ENCODE peak calls at places on chromosomes 3 and 15, in five cellular contexts. B is IMR-90, L is A549, T is GM12878, N is HepG2. J is an unnamed sample.

GRCh38 chr3:189488241-189488767 is 142.9 kb upstream of the TP63 start:
- DNase-seq in B (no peak), L (no peak), T (no peak), N (no peak), J (no peak)

GRCh38 chr3:171811913-171812321 is 1.6 kb upstream of the PLD1 start:
- DNase-seq in B (peak; percentile 74), L (no peak), T (no peak), N (no peak), J (no peak)

GRCh38 chr3:101065962-101066361 is 72.7 kb upstream of the ABI3BP start:
- DNase-seq in B (peak; percentile 96), L (peak; percentile 34), T (no peak), N (peak; percentile 4), J (no peak)

GRCh38 chr3:192545346-192545745 is 182.0 kb downstream of the FGF12 start:
- DNase-seq in B (no peak), L (no peak), T (no peak), N (no peak), J (no peak)

GRCh38 chr3:133574260-133574881 is 885 bp downstream of the CDV3 start:
- DNase-seq in B (peak; percentile 80), L (no peak), T (peak; percentile 58), N (peak; percentile 44), J (peak; percentile 61)

GRCh38 chr3:23648326-23648964 is 157.3 kb upstream of the UBE2E1 start:
- DNase-seq in B (peak; percentile 58), L (no peak), T (no peak), N (no peak), J (no peak)

GRCh38 chr3:14277557-14277956 is 98.9 kb downstream of the LSM3 start:
- DNase-seq in B (no peak), L (no peak), T (no peak), N (no peak), J (no peak)

GRCh38 chr3:48186993-48187578 is 1.1 kb downstream of the CDC25A start:
- DNase-seq in B (peak; percentile 25), L (no peak), T (no peak), N (no peak), J (no peak)

GRCh38 chr15:81410318-81410753 is 36.3 kb upstream of the TMC3 start:
- DNase-seq in B (peak; percentile 74), L (peak; percentile 36), T (no peak), N (peak; percentile 20), J (peak; percentile 54)

GRCh38 chr3:114380233-114380645 is 86.4 kb downstream of the TIGIT start:
- DNase-seq in B (peak; percentile 92), L (no peak), T (no peak), N (no peak), J (no peak)

GRCh38 chr15:36152961-36153360 is 426.5 kb upstream of the CDIN1 start:
- DNase-seq in B (no peak), L (no peak), T (no peak), N (no peak), J (no peak)

GRCh38 chr3:102258666-102259227 is 176.1 kb upstream of the ZPLD1 start:
- DNase-seq in B (no peak), L (no peak), T (no peak), N (no peak), J (no peak)

GRCh38 chr3:128488995-128489859 is 3.8 kb downstream of the GATA2 start:
- DNase-seq in B (no peak), L (no peak), T (no peak), N (peak; percentile 65), J (peak; percentile 56)

GRCh38 chr15:78810377-78811123 is 714 bp downstream of the ADAMTS7 start:
- DNase-seq in B (peak; percentile 35), L (peak; percentile 79), T (no peak), N (no peak), J (peak; percentile 36)

GRCh38 chr3:50324351-50325144 is 2.0 kb upstream of the HYAL2 start:
- DNase-seq in B (peak; percentile 61), L (peak; percentile 78), T (no peak), N (peak; percentile 88), J (peak; percentile 77)

GRCh38 chr15:35557544-35557943 is 11.6 kb upstream of the DPH6 start:
- DNase-seq in B (peak; percentile 90), L (peak; percentile 13), T (no peak), N (peak; percentile 3), J (peak; percentile 75)

GRCh38 chr3:113819866-113820265 is 18.7 kb upstream of the GRAMD1C start:
- DNase-seq in B (no peak), L (no peak), T (no peak), N (no peak), J (no peak)

GRCh38 chr15:56918907-56919707 is 663 bp downstream of the TCF12 start:
- DNase-seq in B (peak; percentile 73), L (peak; percentile 59), T (no peak), N (peak; percentile 25), J (peak; percentile 54)

GRCh38 chr3:67979342-67979741 is 324.9 kb upstream of the SUCLG2 start:
- DNase-seq in B (no peak), L (no peak), T (no peak), N (no peak), J (no peak)

GRCh38 chr3:48567090-48567489 is 3.5 kb upstream of the UCN2 start:
- DNase-seq in B (no peak), L (no peak), T (no peak), N (no peak), J (no peak)

GRCh38 chr3:9815986-9816385 is 5.9 kb downstream of the TTLL3 start:
- DNase-seq in B (no peak), L (no peak), T (no peak), N (no peak), J (no peak)

GRCh38 chr3:57982561-57983243 is 25.5 kb upstream of the FLNB start:
- DNase-seq in B (no peak), L (no peak), T (no peak), N (no peak), J (no peak)

GRCh38 chr15:36678308-36678707 is 98.9 kb downstream of the CDIN1 start:
- DNase-seq in B (no peak), L (no peak), T (no peak), N (no peak), J (no peak)

GRCh38 chr15:57340673-57341259 is 35.5 kb upstream of the CGNL1 start:
- DNase-seq in B (peak; percentile 65), L (peak; percentile 50), T (peak; percentile 15), N (peak; percentile 42), J (peak; percentile 72)

GRCh38 chr3:165185707-165186327 is 10.4 kb downstream of the SLITRK3 start:
- DNase-seq in B (peak; percentile 52), L (no peak), T (peak; percentile 0), N (peak; percentile 55), J (peak; percentile 48)

GRCh38 chr15:77710637-77711036 is 77.9 kb upstream of the LINGO1 start:
- DNase-seq in B (no peak), L (no peak), T (no peak), N (no peak), J (no peak)

GRCh38 chr15:51191072-51191665 is 96.5 kb upstream of the TNFAIP8L3 start:
- DNase-seq in B (no peak), L (no peak), T (no peak), N (no peak), J (no peak)

GRCh38 chr3:10319251-10319650 is 1.7 kb downstream of the SEC13 start:
- DNase-seq in B (no peak), L (no peak), T (no peak), N (no peak), J (no peak)

GRCh38 chr3:4351164-4351855 is 48.1 kb downstream of the SETMAR start:
- DNase-seq in B (peak; percentile 36), L (no peak), T (no peak), N (no peak), J (peak; percentile 63)

GRCh38 chr15:27692438-27692837 is 406.7 kb downstream of the OCA2 start:
- DNase-seq in B (no peak), L (no peak), T (no peak), N (no peak), J (no peak)

GRCh38 chr3:23324745-23325144 is 121.6 kb downstream of the UBE2E2 start:
- DNase-seq in B (peak; percentile 65), L (no peak), T (peak; percentile 12), N (no peak), J (no peak)

GRCh38 chr15:65638681-65639089 is 16.9 kb downstream of the SLC24A1 start:
- DNase-seq in B (peak; percentile 81), L (peak; percentile 96), T (peak; percentile 28), N (peak; percentile 57), J (peak; percentile 86)
- H3K4me3 ChIP-seq in B (no peak overlapping the region), L (no peak overlapping the region), T (no peak overlapping the region), N (no peak overlapping the region), J (no peak overlapping the region)

GRCh38 chr3:98969295-98969694 is 67.8 kb upstream of the DCBLD2 start:
- DNase-seq in B (no peak), L (no peak), T (no peak), N (no peak), J (no peak)

GRCh38 chr3:98972155-98972554 is 70.7 kb upstream of the DCBLD2 start:
- DNase-seq in B (peak; percentile 98), L (no peak), T (no peak), N (peak; percentile 23), J (no peak)

GRCh38 chr3:98972720-98973119 is 71.2 kb upstream of the DCBLD2 start:
- DNase-seq in B (no peak), L (no peak), T (no peak), N (no peak), J (peak; percentile 24)

GRCh38 chr3:98968824-98969223 is 67.3 kb upstream of the DCBLD2 start:
- DNase-seq in B (no peak), L (no peak), T (no peak), N (no peak), J (no peak)

GRCh38 chr3:98971183-98971681 is 69.7 kb upstream of the DCBLD2 start:
- DNase-seq in B (peak; percentile 95), L (no peak), T (no peak), N (peak; percentile 51), J (no peak)
- TF ChIP-seq BHLHE40 in B (peak; percentile 28), L (no peak), T (no peak), N (no peak), J (no peak)

GRCh38 chr3:37922721-37923575 is 61.3 kb downstream of the CTDSPL start:
- DNase-seq in B (peak; percentile 61), L (no peak), T (no peak), N (no peak), J (no peak)

GRCh38 chr3:37926611-37927010 is 64.0 kb upstream of the VILL start:
- DNase-seq in B (no peak), L (no peak), T (no peak), N (no peak), J (no peak)

GRCh38 chr3:37925157-37925556 is 63.5 kb downstream of the CTDSPL start:
- DNase-seq in B (no peak), L (no peak), T (no peak), N (no peak), J (no peak)

GRCh38 chr3:37923576-37923926 is 61.9 kb downstream of the CTDSPL start:
- DNase-seq in B (no peak), L (no peak), T (no peak), N (no peak), J (no peak)

GRCh38 chr3:37924453-37924852 is 62.8 kb downstream of the CTDSPL start:
- DNase-seq in B (peak; percentile 35), L (no peak), T (no peak), N (no peak), J (no peak)
- H3K4me3 ChIP-seq in B (no peak overlapping the region), L (no peak overlapping the region), T (no peak overlapping the region), N (no peak overlapping the region), J (no peak overlapping the region)

DNA sequence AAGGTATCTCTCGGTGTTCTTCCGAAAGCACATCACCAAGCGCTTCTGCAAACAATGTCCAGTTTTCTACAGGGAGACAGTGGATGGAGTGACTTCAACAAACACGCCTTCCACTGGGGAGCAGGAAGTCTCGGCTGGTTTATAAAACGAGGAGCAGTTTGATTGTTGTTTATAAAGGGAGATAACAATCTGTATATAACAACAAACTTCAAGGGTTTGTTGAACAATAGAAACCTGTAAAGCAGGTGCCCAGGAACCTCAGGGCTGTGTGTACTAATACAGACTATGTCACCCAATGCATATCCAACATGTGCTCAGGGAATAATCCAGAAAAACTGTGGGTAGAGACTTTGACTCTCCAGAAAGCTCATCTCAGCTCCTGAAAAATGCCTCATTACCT is 4.6 kb downstream of the CCR2 start:
- DNase-seq in B (no peak), L (no peak), T (no peak), N (no peak), J (no peak)
- TF ChIP-seq BHLHE40 in B (no peak), L (no peak), T (no peak), N (no peak), J (no peak)

J was measured in K562.